ENCODE peak calls at places on chromosomes 11 and 22, in six cellular contexts. P is osteoblast; R is C1 segment of cervical spinal cord; D is stimulated activated CD8-positive, alpha-beta memory T cell treated with anti-CD3 and anti-CD28 coated beads, Interleukin-15, amount 100 ng/mL, for 48 hours; A is NCI-H774; J is NCI-H524. X is an unnamed sample.

GRCh38 chr11:746289-747175 is 732 bp upstream of the TALDO1 start:
- DNase-seq in A (no peak), D (no peak), P (peak; percentile 60), R (no peak), J (no peak), X (peak; percentile 56)

GRCh38 chr11:77636738-77637344 is 753 bp downstream of the CLNS1A start:
- DNase-seq in R (no peak), A (no peak), J (no peak), D (no peak), P (peak; percentile 19), X (no peak)

GRCh38 chr22:20552450-20552894 is 45.1 kb downstream of the MED15 start:
- DNase-seq in J (no peak), D (no peak), P (peak; percentile 89), A (no peak), R (no peak), X (no peak)

GRCh38 chr11:120035756-120036155 is 102.2 kb downstream of the TRIM29 start:
- DNase-seq in J (no peak), R (no peak), P (no peak), A (no peak), D (no peak), X (no peak)

GRCh38 chr11:101129203-101129943 is at the start of gene PGR:
- DNase-seq in P (peak; percentile 73), J (no peak), R (no peak), D (no peak), A (peak; percentile 46), X (no peak)

GRCh38 chr22:35860837-35861236 is 143.2 kb downstream of the APOL5 start:
- DNase-seq in R (no peak), D (no peak), A (no peak), P (no peak), J (no peak), X (no peak)

GRCh38 chr11:6572215-6572614 is 31.2 kb downstream of the RRP8 start:
- DNase-seq in A (no peak), J (no peak), R (no peak), D (no peak), P (peak; percentile 95), X (no peak)

GRCh38 chr11:76665921-76666351 is 4.6 kb downstream of the LRRC32 start:
- DNase-seq in R (no peak), A (no peak), P (peak; percentile 49), J (no peak), D (no peak), X (peak; percentile 33)

GRCh38 chr11:118841469-118842222 is 42.0 kb upstream of the CXCR5 start:
- DNase-seq in P (no peak), D (peak; percentile 56), A (no peak), J (no peak), R (no peak), X (no peak)

GRCh38 chr22:42500164-42500835 is 19.3 kb downstream of the RRP7A start:
- DNase-seq in J (no peak), R (peak; percentile 26), D (peak; percentile 71), P (peak; percentile 93), A (peak; percentile 5), X (peak; percentile 75)

GRCh38 chr11:17564687-17565042 is 17.6 kb downstream of the OTOG start:
- DNase-seq in R (no peak), P (no peak), A (no peak), D (no peak), J (no peak), X (peak; percentile 29)

GRCh38 chr11:35158371-35159081 is 19.6 kb downstream of the CD44 start:
- DNase-seq in P (peak; percentile 2), J (no peak), D (no peak), R (no peak), A (no peak), X (no peak)

GRCh38 chr11:79212711-79213110 is 228.1 kb downstream of the TENM4 start:
- DNase-seq in R (no peak), P (no peak), A (no peak), D (no peak), J (no peak), X (peak; percentile 41)